ENCODE peak calls at places on chromosome 2, in ten cellular contexts. One of them, this sample, is unnamed.

GRCh38 chr2:84038866-84039265 is 420.2 kb downstream of the SUCLG1 start:
- DNase-seq in cerebellar nuclear complex: no peak
- DNase-seq in H7: no peak
- DNase-seq in AG04449: no peak
- DNase-seq in T-helper 2 cell: no peak
- DNase-seq in stimulated activated naive CD8-positive, alpha-beta T cell treated with anti-CD3 and anti-CD28 coated beads, Interleukin-15, Interleukin-2, amounts not matched to agents 100 U/mL and 50 U/mL, for 24 hours: no peak
- DNase-seq in BJ: no peak
- DNase-seq in DMS153: no peak
- DNase-seq in AG04450: no peak
- DNase-seq in NCI-H1694 treated with DMSO at 0.1 percent for 48 hours: no peak
- DNase-seq in this sample: no peak

GRCh38 chr2:8515864-8516533 is 165.9 kb upstream of the ID2 start:
- DNase-seq in cerebellar nuclear complex: no peak
- DNase-seq in H7: no peak
- DNase-seq in AG04449: no peak
- DNase-seq in T-helper 2 cell: peak; percentile 61
- DNase-seq in stimulated activated naive CD8-positive, alpha-beta T cell treated with anti-CD3 and anti-CD28 coated beads, Interleukin-15, Interleukin-2, amounts not matched to agents 100 U/mL and 50 U/mL, for 24 hours: peak; percentile 39
- DNase-seq in BJ: no peak
- DNase-seq in DMS153: peak; percentile 97
- DNase-seq in AG04450: no peak
- DNase-seq in NCI-H1694 treated with DMSO at 0.1 percent for 48 hours: no peak
- DNase-seq in this sample: no peak

GRCh38 chr2:164981217-164981990 is 26.1 kb upstream of the SLC38A11 start:
- DNase-seq in cerebellar nuclear complex: no peak
- DNase-seq in H7: no peak
- DNase-seq in AG04449: no peak
- DNase-seq in T-helper 2 cell: no peak
- DNase-seq in stimulated activated naive CD8-positive, alpha-beta T cell treated with anti-CD3 and anti-CD28 coated beads, Interleukin-15, Interleukin-2, amounts not matched to agents 100 U/mL and 50 U/mL, for 24 hours: no peak
- DNase-seq in BJ: peak; percentile 55
- DNase-seq in DMS153: peak; percentile 30
- DNase-seq in AG04450: no peak
- DNase-seq in NCI-H1694 treated with DMSO at 0.1 percent for 48 hours: no peak
- DNase-seq in this sample: no peak

GRCh38 chr2:220999351-220999750 is 572.8 kb downstream of the EPHA4 start:
- DNase-seq in cerebellar nuclear complex: no peak
- DNase-seq in H7: no peak
- DNase-seq in AG04449: no peak
- DNase-seq in T-helper 2 cell: no peak
- DNase-seq in stimulated activated naive CD8-positive, alpha-beta T cell treated with anti-CD3 and anti-CD28 coated beads, Interleukin-15, Interleukin-2, amounts not matched to agents 100 U/mL and 50 U/mL, for 24 hours: no peak
- DNase-seq in BJ: no peak
- DNase-seq in DMS153: no peak
- DNase-seq in AG04450: no peak
- DNase-seq in NCI-H1694 treated with DMSO at 0.1 percent for 48 hours: no peak
- DNase-seq in this sample: no peak

GRCh38 chr2:854460-854859 is 96.2 kb upstream of the SNTG2 start:
- DNase-seq in cerebellar nuclear complex: no peak
- DNase-seq in H7: peak; percentile 92
- DNase-seq in AG04449: no peak
- DNase-seq in T-helper 2 cell: peak; percentile 56
- DNase-seq in stimulated activated naive CD8-positive, alpha-beta T cell treated with anti-CD3 and anti-CD28 coated beads, Interleukin-15, Interleukin-2, amounts not matched to agents 100 U/mL and 50 U/mL, for 24 hours: peak; percentile 70
- DNase-seq in BJ: no peak
- DNase-seq in DMS153: peak; percentile 56
- DNase-seq in AG04450: no peak
- DNase-seq in NCI-H1694 treated with DMSO at 0.1 percent for 48 hours: peak; percentile 19
- DNase-seq in this sample: no peak

GRCh38 chr2:27322766-27323591 is at the start of gene MPV17:
- DNase-seq in cerebellar nuclear complex: peak; percentile 69
- DNase-seq in H7: peak; percentile 97
- DNase-seq in AG04449: peak; percentile 73
- DNase-seq in T-helper 2 cell: peak; percentile 92
- DNase-seq in stimulated activated naive CD8-positive, alpha-beta T cell treated with anti-CD3 and anti-CD28 coated beads, Interleukin-15, Interleukin-2, amounts not matched to agents 100 U/mL and 50 U/mL, for 24 hours: peak; percentile 90
- DNase-seq in BJ: peak; percentile 47
- DNase-seq in DMS153: peak; percentile 54
- DNase-seq in AG04450: peak; percentile 78
- DNase-seq in NCI-H1694 treated with DMSO at 0.1 percent for 48 hours: peak; percentile 81
- DNase-seq in this sample: peak; percentile 90

GRCh38 chr2:42961385-42961800 is 169.0 kb upstream of the HAAO start:
- DNase-seq in cerebellar nuclear complex: no peak
- DNase-seq in H7: peak; percentile 67
- DNase-seq in AG04449: no peak
- DNase-seq in T-helper 2 cell: no peak
- DNase-seq in stimulated activated naive CD8-positive, alpha-beta T cell treated with anti-CD3 and anti-CD28 coated beads, Interleukin-15, Interleukin-2, amounts not matched to agents 100 U/mL and 50 U/mL, for 24 hours: no peak
- DNase-seq in BJ: no peak
- DNase-seq in DMS153: no peak
- DNase-seq in AG04450: no peak
- DNase-seq in NCI-H1694 treated with DMSO at 0.1 percent for 48 hours: no peak
- DNase-seq in this sample: no peak

GRCh38 chr2:147910990-147911473 is 66.2 kb downstream of the ACVR2A start:
- DNase-seq in cerebellar nuclear complex: no peak
- DNase-seq in H7: no peak
- DNase-seq in AG04449: peak; percentile 16
- DNase-seq in T-helper 2 cell: peak; percentile 67
- DNase-seq in stimulated activated naive CD8-positive, alpha-beta T cell treated with anti-CD3 and anti-CD28 coated beads, Interleukin-15, Interleukin-2, amounts not matched to agents 100 U/mL and 50 U/mL, for 24 hours: peak; percentile 5
- DNase-seq in BJ: no peak
- DNase-seq in DMS153: peak; percentile 36
- DNase-seq in AG04450: peak; percentile 46
- DNase-seq in NCI-H1694 treated with DMSO at 0.1 percent for 48 hours: peak; percentile 73
- DNase-seq in this sample: no peak

GRCh38 chr2:20111311-20112131 is 60.1 kb upstream of the LAPTM4A start:
- DNase-seq in cerebellar nuclear complex: no peak
- DNase-seq in H7: no peak
- DNase-seq in AG04449: no peak
- DNase-seq in T-helper 2 cell: no peak
- DNase-seq in stimulated activated naive CD8-positive, alpha-beta T cell treated with anti-CD3 and anti-CD28 coated beads, Interleukin-15, Interleukin-2, amounts not matched to agents 100 U/mL and 50 U/mL, for 24 hours: no peak
- DNase-seq in BJ: no peak
- DNase-seq in DMS153: no peak
- DNase-seq in AG04450: no peak
- DNase-seq in NCI-H1694 treated with DMSO at 0.1 percent for 48 hours: no peak
- DNase-seq in this sample: no peak

GRCh38 chr2:113895301-113895700 is 5.4 kb downstream of the ACTR3 start:
- DNase-seq in cerebellar nuclear complex: no peak
- DNase-seq in H7: no peak
- DNase-seq in AG04449: no peak
- DNase-seq in T-helper 2 cell: no peak
- DNase-seq in stimulated activated naive CD8-positive, alpha-beta T cell treated with anti-CD3 and anti-CD28 coated beads, Interleukin-15, Interleukin-2, amounts not matched to agents 100 U/mL and 50 U/mL, for 24 hours: no peak
- DNase-seq in BJ: no peak
- DNase-seq in DMS153: no peak
- DNase-seq in AG04450: no peak
- DNase-seq in NCI-H1694 treated with DMSO at 0.1 percent for 48 hours: no peak
- DNase-seq in this sample: no peak

GRCh38 chr2:51350100-51350499 is 318.2 kb upstream of the NRXN1 start:
- DNase-seq in cerebellar nuclear complex: no peak
- DNase-seq in H7: no peak
- DNase-seq in AG04449: peak; percentile 34
- DNase-seq in T-helper 2 cell: no peak
- DNase-seq in stimulated activated naive CD8-positive, alpha-beta T cell treated with anti-CD3 and anti-CD28 coated beads, Interleukin-15, Interleukin-2, amounts not matched to agents 100 U/mL and 50 U/mL, for 24 hours: no peak
- DNase-seq in BJ: no peak
- DNase-seq in DMS153: no peak
- DNase-seq in AG04450: peak; percentile 63
- DNase-seq in NCI-H1694 treated with DMSO at 0.1 percent for 48 hours: no peak
- DNase-seq in this sample: no peak

GRCh38 chr2:60819155-60819862 is 62.1 kb upstream of the REL start:
- DNase-seq in cerebellar nuclear complex: no peak
- DNase-seq in H7: no peak
- DNase-seq in AG04449: no peak
- DNase-seq in T-helper 2 cell: peak; percentile 93
- DNase-seq in stimulated activated naive CD8-positive, alpha-beta T cell treated with anti-CD3 and anti-CD28 coated beads, Interleukin-15, Interleukin-2, amounts not matched to agents 100 U/mL and 50 U/mL, for 24 hours: peak; percentile 82
- DNase-seq in BJ: no peak
- DNase-seq in DMS153: no peak
- DNase-seq in AG04450: no peak
- DNase-seq in NCI-H1694 treated with DMSO at 0.1 percent for 48 hours: no peak
- DNase-seq in this sample: peak; percentile 76

GRCh38 chr2:190804182-190804795 is 76.3 kb upstream of the GLS start:
- DNase-seq in cerebellar nuclear complex: no peak
- DNase-seq in H7: no peak
- DNase-seq in AG04449: no peak
- DNase-seq in T-helper 2 cell: peak; percentile 15
- DNase-seq in stimulated activated naive CD8-positive, alpha-beta T cell treated with anti-CD3 and anti-CD28 coated beads, Interleukin-15, Interleukin-2, amounts not matched to agents 100 U/mL and 50 U/mL, for 24 hours: no peak
- DNase-seq in BJ: no peak
- DNase-seq in DMS153: no peak
- DNase-seq in AG04450: no peak
- DNase-seq in NCI-H1694 treated with DMSO at 0.1 percent for 48 hours: peak; percentile 4
- DNase-seq in this sample: no peak

GRCh38 chr2:72144412-72144745 is 3.3 kb downstream of the CYP26B1 start:
- DNase-seq in cerebellar nuclear complex: no peak
- DNase-seq in H7: no peak
- DNase-seq in AG04449: no peak
- DNase-seq in T-helper 2 cell: no peak
- DNase-seq in stimulated activated naive CD8-positive, alpha-beta T cell treated with anti-CD3 and anti-CD28 coated beads, Interleukin-15, Interleukin-2, amounts not matched to agents 100 U/mL and 50 U/mL, for 24 hours: no peak
- DNase-seq in BJ: no peak
- DNase-seq in DMS153: no peak
- DNase-seq in AG04450: no peak
- DNase-seq in NCI-H1694 treated with DMSO at 0.1 percent for 48 hours: no peak
- DNase-seq in this sample: no peak

GRCh38 chr2:216242365-216242764 is 129.9 kb downstream of the MARCHF4 start:
- DNase-seq in cerebellar nuclear complex: no peak
- DNase-seq in H7: peak; percentile 52
- DNase-seq in AG04449: no peak
- DNase-seq in T-helper 2 cell: no peak
- DNase-seq in stimulated activated naive CD8-positive, alpha-beta T cell treated with anti-CD3 and anti-CD28 coated beads, Interleukin-15, Interleukin-2, amounts not matched to agents 100 U/mL and 50 U/mL, for 24 hours: no peak
- DNase-seq in BJ: no peak
- DNase-seq in DMS153: peak; percentile 67
- DNase-seq in AG04450: no peak
- DNase-seq in NCI-H1694 treated with DMSO at 0.1 percent for 48 hours: peak; percentile 99
- DNase-seq in this sample: no peak

GRCh38 chr2:8694737-8695136 is 12.9 kb downstream of the ID2 start:
- DNase-seq in cerebellar nuclear complex: no peak
- DNase-seq in H7: no peak
- DNase-seq in AG04449: no peak
- DNase-seq in T-helper 2 cell: no peak
- DNase-seq in stimulated activated naive CD8-positive, alpha-beta T cell treated with anti-CD3 and anti-CD28 coated beads, Interleukin-15, Interleukin-2, amounts not matched to agents 100 U/mL and 50 U/mL, for 24 hours: no peak
- DNase-seq in BJ: no peak
- DNase-seq in DMS153: no peak
- DNase-seq in AG04450: no peak
- DNase-seq in NCI-H1694 treated with DMSO at 0.1 percent for 48 hours: no peak
- DNase-seq in this sample: no peak

GRCh38 chr2:9178905-9179571 is 27.6 kb upstream of the ASAP2 start:
- DNase-seq in cerebellar nuclear complex: no peak
- DNase-seq in H7: no peak
- DNase-seq in AG04449: no peak
- DNase-seq in T-helper 2 cell: no peak
- DNase-seq in stimulated activated naive CD8-positive, alpha-beta T cell treated with anti-CD3 and anti-CD28 coated beads, Interleukin-15, Interleukin-2, amounts not matched to agents 100 U/mL and 50 U/mL, for 24 hours: no peak
- DNase-seq in BJ: peak; percentile 52
- DNase-seq in DMS153: peak; percentile 95
- DNase-seq in AG04450: peak; percentile 69
- DNase-seq in NCI-H1694 treated with DMSO at 0.1 percent for 48 hours: no peak
- DNase-seq in this sample: no peak

GRCh38 chr2:156356006-156356764 is 23.7 kb upstream of the NR4A2 start:
- DNase-seq in cerebellar nuclear complex: no peak
- DNase-seq in H7: no peak
- DNase-seq in AG04449: no peak
- DNase-seq in T-helper 2 cell: no peak
- DNase-seq in stimulated activated naive CD8-positive, alpha-beta T cell treated with anti-CD3 and anti-CD28 coated beads, Interleukin-15, Interleukin-2, amounts not matched to agents 100 U/mL and 50 U/mL, for 24 hours: no peak
- DNase-seq in BJ: no peak
- DNase-seq in DMS153: no peak
- DNase-seq in AG04450: no peak
- DNase-seq in NCI-H1694 treated with DMSO at 0.1 percent for 48 hours: no peak
- DNase-seq in this sample: no peak

GRCh38 chr2:177161741-177162440 is 50.7 kb upstream of the HNRNPA3 start:
- DNase-seq in cerebellar nuclear complex: peak; percentile 28
- DNase-seq in H7: no peak
- DNase-seq in AG04449: no peak
- DNase-seq in T-helper 2 cell: peak; percentile 47
- DNase-seq in stimulated activated naive CD8-positive, alpha-beta T cell treated with anti-CD3 and anti-CD28 coated beads, Interleukin-15, Interleukin-2, amounts not matched to agents 100 U/mL and 50 U/mL, for 24 hours: no peak
- DNase-seq in BJ: no peak
- DNase-seq in DMS153: no peak
- DNase-seq in AG04450: no peak
- DNase-seq in NCI-H1694 treated with DMSO at 0.1 percent for 48 hours: peak; percentile 40
- DNase-seq in this sample: no peak

GRCh38 chr2:158456309-158457066 is at the start of the genes CCDC148 and PKP4:
- DNase-seq in cerebellar nuclear complex: peak; percentile 89
- DNase-seq in H7: peak; percentile 93
- DNase-seq in AG04449: peak; percentile 67
- DNase-seq in T-helper 2 cell: peak; percentile 93
- DNase-seq in stimulated activated naive CD8-positive, alpha-beta T cell treated with anti-CD3 and anti-CD28 coated beads, Interleukin-15, Interleukin-2, amounts not matched to agents 100 U/mL and 50 U/mL, for 24 hours: peak; percentile 88
- DNase-seq in BJ: peak; percentile 55
- DNase-seq in DMS153: peak; percentile 93
- DNase-seq in AG04450: peak; percentile 76
- DNase-seq in NCI-H1694 treated with DMSO at 0.1 percent for 48 hours: peak; percentile 86
- DNase-seq in this sample: peak; percentile 92

GRCh38 chr2:152051373-152051893 is 47.4 kb downstream of the CACNB4 start:
- DNase-seq in cerebellar nuclear complex: no peak
- DNase-seq in H7: no peak
- DNase-seq in AG04449: no peak
- DNase-seq in T-helper 2 cell: no peak
- DNase-seq in stimulated activated naive CD8-positive, alpha-beta T cell treated with anti-CD3 and anti-CD28 coated beads, Interleukin-15, Interleukin-2, amounts not matched to agents 100 U/mL and 50 U/mL, for 24 hours: no peak
- DNase-seq in BJ: no peak
- DNase-seq in DMS153: no peak
- DNase-seq in AG04450: no peak
- DNase-seq in NCI-H1694 treated with DMSO at 0.1 percent for 48 hours: no peak
- DNase-seq in this sample: no peak

GRCh38 chr2:64594563-64594989 is 59.1 kb downstream of the SERTAD2 start:
- DNase-seq in cerebellar nuclear complex: no peak
- DNase-seq in H7: no peak
- DNase-seq in AG04449: peak; percentile 14
- DNase-seq in T-helper 2 cell: no peak
- DNase-seq in stimulated activated naive CD8-positive, alpha-beta T cell treated with anti-CD3 and anti-CD28 coated beads, Interleukin-15, Interleukin-2, amounts not matched to agents 100 U/mL and 50 U/mL, for 24 hours: no peak
- DNase-seq in BJ: peak; percentile 70
- DNase-seq in DMS153: no peak
- DNase-seq in AG04450: no peak
- DNase-seq in NCI-H1694 treated with DMSO at 0.1 percent for 48 hours: no peak
- DNase-seq in this sample: no peak

GRCh38 chr2:127422631-127423475 is 4.6 kb downstream of the PROC start:
- DNase-seq in cerebellar nuclear complex: no peak
- DNase-seq in H7: peak; percentile 93
- DNase-seq in AG04449: no peak
- DNase-seq in T-helper 2 cell: peak; percentile 56
- DNase-seq in stimulated activated naive CD8-positive, alpha-beta T cell treated with anti-CD3 and anti-CD28 coated beads, Interleukin-15, Interleukin-2, amounts not matched to agents 100 U/mL and 50 U/mL, for 24 hours: peak; percentile 15
- DNase-seq in BJ: no peak
- DNase-seq in DMS153: no peak
- DNase-seq in AG04450: no peak
- DNase-seq in NCI-H1694 treated with DMSO at 0.1 percent for 48 hours: no peak
- DNase-seq in this sample: no peak

GRCh38 chr2:61135510-61135909 is 26.5 kb upstream of the C2orf74 start:
- DNase-seq in cerebellar nuclear complex: no peak
- DNase-seq in H7: no peak
- DNase-seq in AG04449: no peak
- DNase-seq in T-helper 2 cell: peak; percentile 29
- DNase-seq in stimulated activated naive CD8-positive, alpha-beta T cell treated with anti-CD3 and anti-CD28 coated beads, Interleukin-15, Interleukin-2, amounts not matched to agents 100 U/mL and 50 U/mL, for 24 hours: no peak
- DNase-seq in BJ: no peak
- DNase-seq in DMS153: no peak
- DNase-seq in AG04450: no peak
- DNase-seq in NCI-H1694 treated with DMSO at 0.1 percent for 48 hours: peak; percentile 36
- DNase-seq in this sample: no peak

GRCh38 chr2:216117566-216117965 is 8.4 kb downstream of the XRCC5 start:
- DNase-seq in cerebellar nuclear complex: no peak
- DNase-seq in H7: no peak
- DNase-seq in AG04449: no peak
- DNase-seq in T-helper 2 cell: no peak
- DNase-seq in stimulated activated naive CD8-positive, alpha-beta T cell treated with anti-CD3 and anti-CD28 coated beads, Interleukin-15, Interleukin-2, amounts not matched to agents 100 U/mL and 50 U/mL, for 24 hours: no peak
- DNase-seq in BJ: no peak
- DNase-seq in DMS153: no peak
- DNase-seq in AG04450: peak; percentile 11
- DNase-seq in NCI-H1694 treated with DMSO at 0.1 percent for 48 hours: no peak
- DNase-seq in this sample: no peak

GRCh38 chr2:150325656-150326055 is 161.8 kb downstream of the RND3 start:
- DNase-seq in cerebellar nuclear complex: no peak
- DNase-seq in H7: no peak
- DNase-seq in AG04449: no peak
- DNase-seq in T-helper 2 cell: no peak
- DNase-seq in stimulated activated naive CD8-positive, alpha-beta T cell treated with anti-CD3 and anti-CD28 coated beads, Interleukin-15, Interleukin-2, amounts not matched to agents 100 U/mL and 50 U/mL, for 24 hours: no peak
- DNase-seq in BJ: no peak
- DNase-seq in DMS153: no peak
- DNase-seq in AG04450: no peak
- DNase-seq in NCI-H1694 treated with DMSO at 0.1 percent for 48 hours: no peak
- DNase-seq in this sample: no peak

GRCh38 chr2:43106767-43107527 is 119.5 kb downstream of the ZFP36L2 start:
- DNase-seq in cerebellar nuclear complex: no peak
- DNase-seq in H7: no peak
- DNase-seq in AG04449: no peak
- DNase-seq in T-helper 2 cell: no peak
- DNase-seq in stimulated activated naive CD8-positive, alpha-beta T cell treated with anti-CD3 and anti-CD28 coated beads, Interleukin-15, Interleukin-2, amounts not matched to agents 100 U/mL and 50 U/mL, for 24 hours: no peak
- DNase-seq in BJ: no peak
- DNase-seq in DMS153: no peak
- DNase-seq in AG04450: no peak
- DNase-seq in NCI-H1694 treated with DMSO at 0.1 percent for 48 hours: no peak
- DNase-seq in this sample: no peak

This sample was measured in stimulated activated naive CD4-positive, alpha-beta T cell treated with Interleukin-2 at 50 U/mL for 16 hours.